ENCODE peak calls at places on chromosomes 2 and 18, in six cellular contexts. One of them, this sample, is unnamed.
A peak's percentile ranks its signal among the peaks of the same experiment; 100 is the strongest.

GRCh38 chr2:113796592-113797180 is 40.2 kb upstream of the SLC35F5 start:
- DNase-seq in cardiac fibroblast: no peak
- DNase-seq in CD8-positive, alpha-beta T cell: no peak
- DNase-seq in IMR-90: no peak
- DNase-seq in MM.1S: no peak
- DNase-seq in astrocyte: no peak
- DNase-seq in this sample: no peak

GRCh38 chr18:54444309-54444914 is 86.7 kb downstream of the C18orf54 start:
- DNase-seq in cardiac fibroblast: peak; percentile 72
- DNase-seq in CD8-positive, alpha-beta T cell: no peak
- DNase-seq in IMR-90: peak; percentile 61
- DNase-seq in MM.1S: peak; percentile 61
- DNase-seq in astrocyte: peak; percentile 31
- DNase-seq in this sample: peak; percentile 84

GRCh38 chr18:49561377-49562193 is at the start of gene LIPG:
- DNase-seq in cardiac fibroblast: peak; percentile 85
- DNase-seq in CD8-positive, alpha-beta T cell: no peak
- DNase-seq in IMR-90: peak; percentile 50
- DNase-seq in MM.1S: peak; percentile 69
- DNase-seq in astrocyte: peak; percentile 83
- DNase-seq in this sample: peak; percentile 76

GRCh38 chr2:25116956-25117355 is 51.4 kb downstream of the POMC start:
- DNase-seq in cardiac fibroblast: no peak
- DNase-seq in CD8-positive, alpha-beta T cell: no peak
- DNase-seq in IMR-90: no peak
- DNase-seq in MM.1S: no peak
- DNase-seq in astrocyte: no peak
- DNase-seq in this sample: no peak

GRCh38 chr18:69380324-69380723 is 20.4 kb upstream of the DOK6 start:
- DNase-seq in cardiac fibroblast: no peak
- DNase-seq in CD8-positive, alpha-beta T cell: no peak
- DNase-seq in IMR-90: no peak
- DNase-seq in MM.1S: no peak
- DNase-seq in astrocyte: no peak
- DNase-seq in this sample: no peak

GRCh38 chr18:48843162-48843561 is 107.6 kb downstream of the SMAD7 start:
- DNase-seq in cardiac fibroblast: no peak
- DNase-seq in CD8-positive, alpha-beta T cell: no peak
- DNase-seq in IMR-90: no peak
- DNase-seq in MM.1S: no peak
- DNase-seq in astrocyte: no peak
- DNase-seq in this sample: no peak

GRCh38 chr2:156565066-156565710 is 129.0 kb downstream of the GPD2 start:
- DNase-seq in cardiac fibroblast: peak; percentile 66
- DNase-seq in CD8-positive, alpha-beta T cell: no peak
- DNase-seq in IMR-90: peak; percentile 83
- DNase-seq in MM.1S: no peak
- DNase-seq in astrocyte: peak; percentile 98
- DNase-seq in this sample: peak; percentile 90

GRCh38 chr2:96537734-96538486 is 1.4 kb downstream of the ARID5A start:
- DNase-seq in cardiac fibroblast: no peak
- DNase-seq in CD8-positive, alpha-beta T cell: peak; percentile 61
- DNase-seq in IMR-90: no peak
- DNase-seq in MM.1S: peak; percentile 50
- DNase-seq in astrocyte: no peak
- DNase-seq in this sample: no peak

GRCh38 chr2:162826901-162827300 is 11.7 kb downstream of the KCNH7 start:
- DNase-seq in cardiac fibroblast: peak; percentile 21
- DNase-seq in CD8-positive, alpha-beta T cell: no peak
- DNase-seq in IMR-90: no peak
- DNase-seq in MM.1S: no peak
- DNase-seq in astrocyte: peak; percentile 14
- DNase-seq in this sample: peak; percentile 1

GRCh38 chr2:237143676-237144440 is 58.2 kb downstream of the COPS8 start:
- DNase-seq in cardiac fibroblast: peak; percentile 85
- DNase-seq in CD8-positive, alpha-beta T cell: no peak
- DNase-seq in IMR-90: peak; percentile 67
- DNase-seq in MM.1S: no peak
- DNase-seq in astrocyte: peak; percentile 56
- DNase-seq in this sample: peak; percentile 80

GRCh38 chr2:74226648-74227213 is 28.3 kb downstream of the MTHFD2 start:
- DNase-seq in cardiac fibroblast: peak; percentile 10
- DNase-seq in CD8-positive, alpha-beta T cell: no peak
- DNase-seq in IMR-90: no peak
- DNase-seq in MM.1S: no peak
- DNase-seq in astrocyte: no peak
- DNase-seq in this sample: no peak

GRCh38 chr2:74228772-74229171 is 30.4 kb downstream of the MTHFD2 start:
- DNase-seq in cardiac fibroblast: no peak
- DNase-seq in CD8-positive, alpha-beta T cell: no peak
- DNase-seq in IMR-90: no peak
- DNase-seq in MM.1S: no peak
- DNase-seq in astrocyte: no peak
- DNase-seq in this sample: no peak

GRCh38 chr2:74225698-74226459 is 27.5 kb downstream of the MTHFD2 start:
- DNase-seq in cardiac fibroblast: no peak
- DNase-seq in CD8-positive, alpha-beta T cell: no peak
- DNase-seq in IMR-90: no peak
- DNase-seq in MM.1S: no peak
- DNase-seq in astrocyte: no peak
- DNase-seq in this sample: no peak

GRCh38 chr2:74223941-74224770 is 25.7 kb downstream of the MTHFD2 start:
- DNase-seq in cardiac fibroblast: no peak
- DNase-seq in CD8-positive, alpha-beta T cell: no peak
- DNase-seq in IMR-90: peak; percentile 21
- DNase-seq in MM.1S: no peak
- DNase-seq in astrocyte: no peak
- DNase-seq in this sample: no peak

GRCh38 chr2:74227646-74228045 is 29.2 kb downstream of the MTHFD2 start:
- DNase-seq in cardiac fibroblast: no peak
- DNase-seq in CD8-positive, alpha-beta T cell: no peak
- DNase-seq in IMR-90: no peak
- DNase-seq in MM.1S: no peak
- DNase-seq in astrocyte: no peak
- DNase-seq in this sample: no peak
- TF ChIP-seq CTCF in cardiac fibroblast: no peak
- TF ChIP-seq CTCF in CD8-positive, alpha-beta T cell: no peak
- TF ChIP-seq CTCF in IMR-90: no peak
- TF ChIP-seq CTCF in MM.1S: no peak
- TF ChIP-seq CTCF in astrocyte: no peak
- TF ChIP-seq CTCF in this sample: no peak

DNA sequence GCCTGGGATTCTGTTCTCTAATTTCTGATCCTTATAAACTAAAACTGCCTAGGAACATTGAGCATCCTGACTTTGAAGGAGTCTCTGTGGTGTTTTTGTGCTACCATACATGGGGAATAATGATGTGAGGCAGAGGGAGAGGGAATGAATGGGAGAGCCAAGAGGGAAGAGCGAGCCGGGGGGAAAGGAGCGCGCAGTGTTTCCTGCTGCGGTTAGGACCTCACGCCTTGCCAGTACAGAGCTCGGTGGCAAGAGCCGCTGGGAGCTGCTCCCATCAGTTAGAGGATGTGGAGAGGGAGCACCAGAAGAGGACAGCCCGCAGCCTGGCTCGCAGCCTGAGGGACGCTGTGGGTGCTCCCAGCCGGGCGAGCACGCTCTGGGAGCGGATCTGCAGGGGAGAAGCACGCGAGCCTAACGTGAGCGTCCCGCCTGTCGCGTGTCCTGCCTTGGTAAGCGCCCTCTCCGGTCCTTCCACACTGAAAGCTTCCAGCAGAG is 114.7 kb downstream of the FAM210A start:
- DNase-seq in cardiac fibroblast: peak; percentile 73
- DNase-seq in CD8-positive, alpha-beta T cell: peak; percentile 26
- DNase-seq in IMR-90: peak; percentile 9
- DNase-seq in MM.1S: peak; percentile 34
- DNase-seq in astrocyte: peak; percentile 55
- DNase-seq in this sample: peak; percentile 27
- H3K4me3 ChIP-seq in cardiac fibroblast: peak overlapping the region; percentile 29
- H3K4me3 ChIP-seq in CD8-positive, alpha-beta T cell: peak overlapping the region; percentile 55
- H3K4me3 ChIP-seq in IMR-90: no peak overlapping the region
- H3K4me3 ChIP-seq in MM.1S: peak overlapping the region; percentile 63
- H3K4me3 ChIP-seq in astrocyte: peak overlapping the region; percentile 34
- H3K4me3 ChIP-seq in this sample: no peak overlapping the region

DNA sequence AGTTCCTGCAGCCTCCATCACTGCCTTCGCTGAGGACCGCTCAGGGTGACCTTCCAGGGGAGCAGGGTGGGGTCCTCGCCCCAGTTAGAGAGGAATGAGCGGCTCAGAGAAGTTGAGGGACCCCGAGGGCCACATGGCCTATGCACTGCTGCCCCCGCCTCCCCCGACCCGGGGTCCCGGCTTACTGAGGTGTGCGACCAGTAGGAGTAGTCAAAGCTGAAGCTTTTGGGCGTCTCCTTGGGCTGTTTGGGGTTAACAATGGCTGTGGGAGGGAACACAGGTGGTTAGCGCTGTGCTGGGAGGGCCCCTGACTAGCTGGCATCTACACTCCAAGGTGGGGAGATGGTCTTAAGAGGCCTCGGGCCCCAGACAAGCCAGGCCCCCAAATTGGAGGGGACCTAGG is 31.0 kb downstream of the KIF1A start:
- DNase-seq in cardiac fibroblast: no peak
- DNase-seq in CD8-positive, alpha-beta T cell: no peak
- DNase-seq in IMR-90: no peak
- DNase-seq in MM.1S: no peak
- DNase-seq in astrocyte: no peak
- DNase-seq in this sample: no peak
- TF ChIP-seq CTCF in cardiac fibroblast: no peak
- TF ChIP-seq CTCF in CD8-positive, alpha-beta T cell: no peak
- TF ChIP-seq CTCF in IMR-90: no peak
- TF ChIP-seq CTCF in MM.1S: no peak
- TF ChIP-seq CTCF in astrocyte: no peak
- TF ChIP-seq CTCF in this sample: no peak

DNA sequence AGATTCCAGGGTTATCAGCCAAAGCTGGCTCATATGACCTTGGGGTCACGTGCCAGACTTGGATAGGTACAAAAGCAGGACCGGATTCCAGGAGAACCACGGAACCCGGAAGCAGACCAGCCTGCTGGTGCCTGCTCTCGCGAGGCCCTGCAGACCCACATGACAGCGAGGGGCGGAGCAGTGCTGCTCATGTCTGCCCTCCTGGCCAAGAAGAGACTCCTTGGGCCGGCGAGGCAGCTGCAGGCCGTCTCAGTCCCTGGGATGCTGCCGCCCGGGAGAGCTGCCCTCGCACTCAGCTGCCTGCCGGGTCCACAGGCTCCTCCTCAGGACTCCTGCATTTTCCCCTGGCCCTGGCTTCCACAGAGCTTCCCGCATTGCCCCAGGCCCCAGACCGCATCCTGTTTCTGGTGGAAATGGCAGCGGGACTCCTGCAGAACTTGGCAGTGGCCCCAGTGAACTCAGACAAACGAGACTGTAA is 739.5 kb downstream of the SOCS6 start:
- DNase-seq in cardiac fibroblast: peak; percentile 30
- DNase-seq in CD8-positive, alpha-beta T cell: no peak
- DNase-seq in IMR-90: no peak
- DNase-seq in MM.1S: no peak
- DNase-seq in astrocyte: no peak
- DNase-seq in this sample: peak; percentile 82
- H3K4me3 ChIP-seq in cardiac fibroblast: no peak overlapping the region
- H3K4me3 ChIP-seq in CD8-positive, alpha-beta T cell: no peak overlapping the region
- H3K4me3 ChIP-seq in IMR-90: no peak overlapping the region
- H3K4me3 ChIP-seq in MM.1S: no peak overlapping the region
- H3K4me3 ChIP-seq in astrocyte: no peak overlapping the region
- H3K4me3 ChIP-seq in this sample: no peak overlapping the region

GRCh38 chr2:104945211-104945610 is 91.3 kb downstream of the POU3F3 start:
- DNase-seq in cardiac fibroblast: no peak
- DNase-seq in CD8-positive, alpha-beta T cell: no peak
- DNase-seq in IMR-90: no peak
- DNase-seq in MM.1S: no peak
- DNase-seq in astrocyte: no peak
- DNase-seq in this sample: no peak

GRCh38 chr2:104939570-104940235 is 85.8 kb downstream of the POU3F3 start:
- DNase-seq in cardiac fibroblast: no peak
- DNase-seq in CD8-positive, alpha-beta T cell: no peak
- DNase-seq in IMR-90: no peak
- DNase-seq in MM.1S: no peak
- DNase-seq in astrocyte: no peak
- DNase-seq in this sample: no peak

GRCh38 chr2:104945866-104946265 is 92.0 kb downstream of the POU3F3 start:
- DNase-seq in cardiac fibroblast: no peak
- DNase-seq in CD8-positive, alpha-beta T cell: no peak
- DNase-seq in IMR-90: no peak
- DNase-seq in MM.1S: no peak
- DNase-seq in astrocyte: no peak
- DNase-seq in this sample: no peak

DNA sequence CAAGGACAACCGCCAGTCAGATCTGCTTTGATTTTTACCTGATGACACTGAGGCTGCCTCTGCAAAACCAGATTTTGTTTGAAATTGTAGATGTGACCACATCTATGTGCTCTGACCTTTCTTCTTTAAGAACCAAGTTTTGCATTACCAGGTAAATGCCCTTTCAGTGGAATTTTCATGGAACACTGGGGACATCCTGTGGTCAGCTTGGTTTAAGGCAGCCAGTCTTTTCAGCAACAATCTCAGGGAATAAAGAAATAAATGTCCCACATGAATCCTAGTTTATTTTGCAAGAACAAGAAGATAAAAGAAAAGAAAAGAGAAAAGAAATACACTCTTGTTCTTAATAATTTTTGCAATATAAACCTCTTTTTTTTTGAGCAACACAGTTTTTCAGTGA is 90.6 kb downstream of the POU3F3 start:
- DNase-seq in cardiac fibroblast: no peak
- DNase-seq in CD8-positive, alpha-beta T cell: no peak
- DNase-seq in IMR-90: no peak
- DNase-seq in MM.1S: no peak
- DNase-seq in astrocyte: peak; percentile 18
- DNase-seq in this sample: peak; percentile 56
- TF ChIP-seq CTCF in cardiac fibroblast: no peak
- TF ChIP-seq CTCF in CD8-positive, alpha-beta T cell: no peak
- TF ChIP-seq CTCF in IMR-90: peak; percentile 20
- TF ChIP-seq CTCF in MM.1S: no peak
- TF ChIP-seq CTCF in astrocyte: peak; percentile 66
- TF ChIP-seq CTCF in this sample: peak; percentile 65

GRCh38 chr2:102145107-102145506 is 2.6 kb downstream of the IL1R1 start:
- DNase-seq in cardiac fibroblast: no peak
- DNase-seq in CD8-positive, alpha-beta T cell: no peak
- DNase-seq in IMR-90: no peak
- DNase-seq in MM.1S: no peak
- DNase-seq in astrocyte: no peak
- DNase-seq in this sample: no peak
- H3K4me3 ChIP-seq in cardiac fibroblast: peak overlapping the region; percentile 81
- H3K4me3 ChIP-seq in CD8-positive, alpha-beta T cell: no peak overlapping the region
- H3K4me3 ChIP-seq in IMR-90: no peak overlapping the region
- H3K4me3 ChIP-seq in MM.1S: no peak overlapping the region
- H3K4me3 ChIP-seq in astrocyte: no peak overlapping the region
- H3K4me3 ChIP-seq in this sample: peak overlapping the region; percentile 86

DNA sequence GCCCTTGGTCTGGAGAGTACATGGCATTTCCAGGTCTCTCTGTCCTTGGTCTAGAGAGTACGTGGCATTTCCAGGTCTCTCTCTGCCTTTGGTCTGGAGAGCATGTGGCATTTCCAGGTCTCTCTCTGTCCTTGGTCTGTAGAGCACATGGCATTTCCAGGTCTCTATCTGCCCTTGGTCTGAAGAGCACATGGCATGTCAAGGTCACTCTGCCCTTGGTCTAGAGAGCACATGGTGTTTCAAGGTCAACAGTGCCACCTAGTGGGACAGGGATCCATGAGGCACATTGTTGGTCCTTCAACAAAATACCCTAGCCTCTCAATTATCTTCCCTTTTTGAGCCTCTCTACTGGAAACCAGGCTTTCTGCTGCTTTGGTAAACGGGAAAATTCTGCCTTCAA is 250.2 kb downstream of the OTX1 start:
- DNase-seq in cardiac fibroblast: no peak
- DNase-seq in CD8-positive, alpha-beta T cell: no peak
- DNase-seq in IMR-90: no peak
- DNase-seq in MM.1S: peak; percentile 50
- DNase-seq in astrocyte: no peak
- DNase-seq in this sample: no peak
- TF ChIP-seq CTCF in cardiac fibroblast: no peak
- TF ChIP-seq CTCF in CD8-positive, alpha-beta T cell: no peak
- TF ChIP-seq CTCF in IMR-90: no peak
- TF ChIP-seq CTCF in MM.1S: peak; percentile 29
- TF ChIP-seq CTCF in astrocyte: no peak
- TF ChIP-seq CTCF in this sample: peak; percentile 13

This sample was measured in choroid plexus epithelial cell.